ENCODE peak calls at places on chromosomes 4 and X, in five cellular contexts. W is spleen; G is CD4-positive, CD25-positive, alpha-beta regulatory T cell; T is colonic mucosa; L is mammary epithelial cell. Q is an unnamed sample.

GRCh38 chr4:152029631-152030030 is 268.8 kb upstream of the GATB start:
- DNase-seq in W (no peak), G (no peak), T (no peak), L (no peak), Q (no peak)

GRCh38 chrX:24464498-24464835 is 619 bp upstream of the PDK3 start:
- DNase-seq in W (no peak), G (no peak), T (no peak), L (no peak), Q (no peak)

GRCh38 chrX:70554081-70554480 is 109.4 kb downstream of the DLG3 start:
- DNase-seq in W (no peak), G (no peak), T (no peak), L (peak), Q (peak)

GRCh38 chr4:140617494-140618060 is 48.8 kb upstream of the UCP1 start:
- DNase-seq in W (no peak), G (no peak), T (no peak), L (no peak), Q (no peak)

GRCh38 chr4:40937140-40937725 is 187.5 kb downstream of the NSUN7 start:
- DNase-seq in W (no peak), G (no peak), T (no peak), L (no peak), Q (no peak)

GRCh38 chrX:46180258-46180687 is 364.9 kb downstream of the ZNF674 start:
- DNase-seq in W (no peak), G (no peak), T (no peak), L (peak), Q (peak)

GRCh38 chr4:89889289-89889688 is 5.4 kb upstream of the MMRN1 start:
- DNase-seq in W (no peak), G (no peak), T (no peak), L (peak), Q (no peak)

GRCh38 chr4:180028682-180029081 is 2214.5 kb upstream of the TENM3 start:
- DNase-seq in W (peak), G (no peak), T (peak), L (peak), Q (no peak)

GRCh38 chrX:11886745-11887144 is 128.7 kb downstream of the MSL3 start:
- DNase-seq in W (no peak), G (no peak), T (no peak), L (peak), Q (peak)

GRCh38 chr4:185437809-185438208 is 12.0 kb upstream of the UFSP2 start:
- DNase-seq in W (no peak), G (no peak), T (no peak), L (no peak), Q (no peak)

GRCh38 chr4:73814679-73815078 is 21.8 kb upstream of the CXCL6 start:
- DNase-seq in W (no peak), G (no peak), T (no peak), L (peak), Q (no peak)

GRCh38 chr4:138898282-138898681 is 117.3 kb upstream of the NOCT start:
- DNase-seq in W (no peak), G (no peak), T (no peak), L (no peak), Q (peak)

GRCh38 chrX:1464282-1465131 is 11.8 kb upstream of the ASMTL start:
- DNase-seq in W (peak), G (no peak), T (no peak), L (no peak), Q (no peak)

GRCh38 chrX:128992107-128992971 is 531.0 kb downstream of the SMARCA1 start:
- DNase-seq in W (no peak), G (no peak), T (no peak), L (no peak), Q (no peak)

GRCh38 chr4:18198653-18199052 is 177.1 kb upstream of the LCORL start:
- DNase-seq in W (no peak), G (no peak), T (no peak), L (no peak), Q (no peak)

GRCh38 chr4:6621556-6621927 is 18.9 kb upstream of the MRFAP1 start:
- DNase-seq in W (peak), G (no peak), T (no peak), L (no peak), Q (no peak)

GRCh38 chrX:85024044-85024443 is 20.4 kb downstream of the APOOL start:
- DNase-seq in W (no peak), G (no peak), T (no peak), L (no peak), Q (no peak)

GRCh38 chrX:68947882-68948605 is 119.2 kb downstream of the EFNB1 start:
- DNase-seq in W (peak), G (no peak), T (peak), L (no peak), Q (no peak)

GRCh38 chr4:13054410-13054970 is 429.6 kb downstream of the RAB28 start:
- DNase-seq in W (no peak), G (no peak), T (no peak), L (no peak), Q (no peak)

GRCh38 chrX:140091276-140091886 is 126.1 kb upstream of the CXorf66 start:
- DNase-seq in W (peak), G (no peak), T (peak), L (no peak), Q (no peak)

GRCh38 chr4:182091128-182091527 is 152.1 kb upstream of the TENM3 start:
- DNase-seq in W (no peak), G (no peak), T (no peak), L (no peak), Q (no peak)

GRCh38 chrX:156008915-156009314 is 11.4 kb downstream of the IL9R start:
- DNase-seq in W (no peak), G (no peak), T (no peak), L (no peak), Q (no peak)

GRCh38 chr4:152090543-152090942 is 329.7 kb upstream of the GATB start:
- DNase-seq in W (no peak), G (no peak), T (no peak), L (no peak), Q (no peak)

GRCh38 chrX:26562156-26562555 is 346.2 kb downstream of the MAGEB5 start:
- DNase-seq in W (no peak), G (no peak), T (no peak), L (no peak), Q (no peak)

GRCh38 chrX:132292753-132293152 is 73.5 kb upstream of the RAP2C start:
- DNase-seq in W (no peak), G (peak), T (peak), L (peak), Q (peak)

GRCh38 chrX:134406230-134406794 is 53.7 kb upstream of the HPRT1 start:
- DNase-seq in W (no peak), G (no peak), T (peak), L (no peak), Q (no peak)

GRCh38 chrX:132676561-132677186 is 187.8 kb upstream of the MBNL3 start:
- DNase-seq in W (no peak), G (no peak), T (no peak), L (no peak), Q (no peak)

GRCh38 chr4:72974694-72975487 is 94.6 kb downstream of the COX18 start:
- DNase-seq in W (no peak), G (no peak), T (no peak), L (peak), Q (peak)

DNA sequence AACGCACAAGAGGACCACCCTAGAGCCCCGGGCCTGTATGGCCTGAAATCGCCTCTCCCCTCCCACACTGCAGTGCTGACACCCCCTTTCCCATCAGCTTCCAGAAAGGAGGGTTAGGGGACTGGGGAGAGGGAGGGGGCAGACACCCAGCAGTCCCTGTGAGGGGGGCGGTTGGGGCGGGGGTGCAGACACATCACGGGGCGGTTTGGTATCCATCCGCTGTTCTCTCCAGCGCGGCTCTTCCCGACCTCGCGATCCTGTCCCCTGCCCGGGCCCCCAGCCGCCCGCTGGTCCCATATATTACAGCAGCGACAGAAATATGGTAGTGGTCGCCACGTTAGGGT is 404 bp upstream of the GPRASP2 start:
- DNase-seq in W (peak), G (no peak), T (no peak), L (no peak), Q (no peak)
- H3K27ac ChIP-seq in W (no peak), G (no peak), T (no peak), L (no peak), Q (no peak)

GRCh38 chrX:21412029-21412428 is 37.8 kb downstream of the CNKSR2 start:
- DNase-seq in W (no peak), G (no peak), T (no peak), L (peak), Q (no peak)

GRCh38 chrX:21408776-21409175 is 34.6 kb downstream of the CNKSR2 start:
- DNase-seq in W (no peak), G (no peak), T (no peak), L (no peak), Q (no peak)

GRCh38 chrX:21412883-21413282 is 38.7 kb downstream of the CNKSR2 start:
- DNase-seq in W (no peak), G (no peak), T (no peak), L (peak), Q (peak)

GRCh38 chrX:21408324-21408723 is 34.1 kb downstream of the CNKSR2 start:
- DNase-seq in W (no peak), G (no peak), T (no peak), L (no peak), Q (no peak)
- H3K27ac ChIP-seq in W (no peak), G (no peak), T (no peak), L (no peak), Q (no peak)

GRCh38 chrX:13220916-13221315 is 98.9 kb downstream of the ATXN3L start:
- DNase-seq in W (no peak), G (no peak), T (no peak), L (peak), Q (peak)

GRCh38 chrX:13223868-13224555 is 95.8 kb downstream of the ATXN3L start:
- DNase-seq in W (no peak), G (no peak), T (peak), L (peak), Q (peak)

GRCh38 chrX:13226214-13226613 is 93.6 kb downstream of the ATXN3L start:
- DNase-seq in W (no peak), G (no peak), T (no peak), L (no peak), Q (no peak)
- H3K27ac ChIP-seq in W (no peak), G (no peak), T (no peak), L (no peak), Q (no peak)

GRCh38 chr4:114019972-114020358 is 40.5 kb upstream of the ARSJ start:
- DNase-seq in W (no peak), G (no peak), T (no peak), L (no peak), Q (no peak)

GRCh38 chr4:114017120-114017917 is 37.9 kb upstream of the ARSJ start:
- DNase-seq in W (no peak), G (no peak), T (no peak), L (peak), Q (no peak)

GRCh38 chr4:114019276-114019971 is 40.0 kb upstream of the ARSJ start:
- DNase-seq in W (no peak), G (no peak), T (no peak), L (peak), Q (no peak)

GRCh38 chr4:114012749-114013148 is 33.3 kb upstream of the ARSJ start:
- DNase-seq in W (no peak), G (no peak), T (no peak), L (no peak), Q (no peak)

GRCh38 chr4:114015444-114015899 is 36.0 kb upstream of the ARSJ start:
- DNase-seq in W (no peak), G (no peak), T (no peak), L (peak), Q (peak)
- H3K27ac ChIP-seq in W (no peak), G (no peak), T (no peak), L (peak), Q (peak)

GRCh38 chrX:54030329-54030728 is 13.9 kb downstream of the PHF8 start:
- DNase-seq in W (no peak), G (no peak), T (no peak), L (no peak), Q (no peak)

GRCh38 chrX:54024350-54024749 is 19.9 kb downstream of the PHF8 start:
- DNase-seq in W (no peak), G (no peak), T (no peak), L (no peak), Q (no peak)

GRCh38 chrX:54029543-54030143 is 14.6 kb downstream of the PHF8 start:
- DNase-seq in W (no peak), G (no peak), T (no peak), L (peak), Q (no peak)
- H3K27ac ChIP-seq in W (no peak), G (no peak), T (no peak), L (no peak), Q (no peak)

GRCh38 chr4:158913766-158914165 is 144.9 kb downstream of the FNIP2 start:
- DNase-seq in W (no peak), G (no peak), T (no peak), L (no peak), Q (no peak)

GRCh38 chr4:158912390-158913175 is 143.8 kb downstream of the FNIP2 start:
- DNase-seq in W (no peak), G (no peak), T (no peak), L (no peak), Q (no peak)

GRCh38 chr4:158915683-158916241 is 146.9 kb downstream of the FNIP2 start:
- DNase-seq in W (no peak), G (no peak), T (no peak), L (no peak), Q (no peak)

GRCh38 chr4:158914178-158914577 is 145.4 kb downstream of the FNIP2 start:
- DNase-seq in W (no peak), G (no peak), T (no peak), L (peak), Q (peak)
- H3K27ac ChIP-seq in W (no peak), G (no peak), T (no peak), L (no peak), Q (peak)

DNA sequence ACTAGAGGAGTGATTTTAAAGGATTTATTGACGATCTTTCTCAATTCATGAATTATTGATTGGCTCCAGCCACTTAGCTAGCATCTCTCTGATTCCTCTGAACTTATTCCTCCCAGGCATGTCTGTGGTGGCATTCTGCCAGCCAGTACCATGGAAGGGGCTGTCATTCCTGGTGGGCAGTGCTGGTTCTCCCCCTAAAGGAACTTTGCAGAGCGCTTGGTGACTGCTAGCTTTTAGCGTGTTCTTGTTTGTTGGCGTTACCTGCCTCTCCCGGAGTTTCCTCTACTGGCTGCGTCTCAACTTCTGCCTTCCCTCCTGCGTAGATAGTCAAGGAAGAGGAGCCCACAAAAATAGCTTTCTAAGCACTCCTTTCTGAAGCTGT is 19.3 kb downstream of the SRD5A3 start:
- DNase-seq in W (no peak), G (no peak), T (no peak), L (no peak), Q (no peak)
- H3K27ac ChIP-seq in W (peak), G (no peak), T (no peak), L (no peak), Q (no peak)

GRCh38 chrX:25561190-25561589 is 545.4 kb upstream of the ARX start:
- DNase-seq in W (no peak), G (no peak), T (no peak), L (no peak), Q (no peak)

GRCh38 chrX:25558137-25558536 is 542.4 kb upstream of the ARX start:
- DNase-seq in W (no peak), G (no peak), T (no peak), L (no peak), Q (no peak)

DNA sequence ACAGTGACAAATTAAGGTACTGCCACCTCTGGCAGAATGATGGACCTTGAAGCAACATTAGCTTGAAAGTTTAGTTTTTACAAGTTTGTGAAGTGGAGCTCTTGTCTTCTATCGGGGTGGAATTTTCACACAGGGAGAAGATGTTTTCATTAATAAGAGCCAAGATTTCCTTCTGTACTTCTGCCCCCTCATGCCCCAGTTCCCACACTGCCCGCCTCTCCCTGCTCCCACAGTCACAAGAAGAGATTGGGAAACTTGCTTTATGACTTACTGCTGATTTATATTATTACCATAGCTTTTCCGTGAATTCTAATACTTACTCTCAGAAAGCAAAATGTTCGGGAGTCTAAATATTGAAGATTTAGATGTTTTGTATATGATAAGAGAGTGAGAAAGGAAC is 539.8 kb upstream of the ARX start:
- DNase-seq in W (no peak), G (no peak), T (no peak), L (no peak), Q (no peak)
- H3K27ac ChIP-seq in W (no peak), G (no peak), T (no peak), L (no peak), Q (no peak)

Q was measured in brain microvascular endothelial cell.